ENCODE peak calls at places on chromosomes 16 and 17, in seven cellular contexts. One of them, this sample, is unnamed. For H3K4me1, the result is how much of the 10 kb centered on the place peaks cover.

GRCh38 chr17:28476076-28476475 is 2.6 kb downstream of the SLC13A2 start:
- DNase-seq in IMR-90: no peak
- DNase-seq in right lobe of liver: no peak
- DNase-seq in heart left ventricle: no peak
- DNase-seq in body of pancreas: no peak
- DNase-seq in prostate gland: no peak
- DNase-seq in tibial nerve: no peak
- DNase-seq in this sample: no peak

GRCh38 chr16:9901-10665 is 43.3 kb downstream of the POLR3K start:
- DNase-seq in heart left ventricle: peak
- DNase-seq in right lobe of liver: peak
- DNase-seq in body of pancreas: peak
- DNase-seq in IMR-90: no peak
- DNase-seq in prostate gland: no peak
- DNase-seq in tibial nerve: no peak
- DNase-seq in this sample: no peak

GRCh38 chr16:23072084-23072599 is 77.1 kb downstream of the USP31 start:
- DNase-seq in body of pancreas: no peak
- DNase-seq in prostate gland: peak
- DNase-seq in right lobe of liver: peak
- DNase-seq in heart left ventricle: peak
- DNase-seq in tibial nerve: peak
- DNase-seq in IMR-90: peak
- DNase-seq in this sample: no peak

GRCh38 chr17:83055911-83056582 is 23.4 kb upstream of the METRNL start:
- DNase-seq in prostate gland: no peak
- DNase-seq in right lobe of liver: peak
- DNase-seq in IMR-90: peak
- DNase-seq in body of pancreas: no peak
- DNase-seq in tibial nerve: peak
- DNase-seq in heart left ventricle: peak
- DNase-seq in this sample: peak

GRCh38 chr17:45372325-45372869 is 55.6 kb upstream of the MAP3K14 start:
- DNase-seq in right lobe of liver: no peak
- DNase-seq in IMR-90: peak
- DNase-seq in body of pancreas: no peak
- DNase-seq in heart left ventricle: no peak
- DNase-seq in tibial nerve: no peak
- DNase-seq in prostate gland: no peak
- DNase-seq in this sample: no peak

GRCh38 chr17:80786470-80786869 is 205.2 kb upstream of the CHMP6 start:
- DNase-seq in tibial nerve: no peak
- DNase-seq in prostate gland: no peak
- DNase-seq in body of pancreas: no peak
- DNase-seq in heart left ventricle: no peak
- DNase-seq in right lobe of liver: no peak
- DNase-seq in IMR-90: no peak
- DNase-seq in this sample: no peak

GRCh38 chr17:20216154-20216815 is 207.1 kb downstream of the SPECC1 start:
- DNase-seq in prostate gland: no peak
- DNase-seq in tibial nerve: no peak
- DNase-seq in heart left ventricle: no peak
- DNase-seq in IMR-90: no peak
- DNase-seq in right lobe of liver: no peak
- DNase-seq in body of pancreas: no peak
- DNase-seq in this sample: no peak

GRCh38 chr16:49619811-49620157 is 236.1 kb downstream of the ZNF423 start:
- DNase-seq in prostate gland: no peak
- DNase-seq in tibial nerve: no peak
- DNase-seq in IMR-90: no peak
- DNase-seq in right lobe of liver: no peak
- DNase-seq in body of pancreas: no peak
- DNase-seq in heart left ventricle: no peak
- DNase-seq in this sample: peak

GRCh38 chr17:38912221-38912813 is 13.1 kb upstream of the LASP1NB start:
- DNase-seq in IMR-90: no peak
- DNase-seq in right lobe of liver: peak
- DNase-seq in heart left ventricle: no peak
- DNase-seq in body of pancreas: peak
- DNase-seq in prostate gland: no peak
- DNase-seq in tibial nerve: no peak
- DNase-seq in this sample: peak

GRCh38 chr16:79532785-79533184 is 67.8 kb downstream of the MAF start:
- DNase-seq in body of pancreas: no peak
- DNase-seq in heart left ventricle: no peak
- DNase-seq in IMR-90: no peak
- DNase-seq in right lobe of liver: no peak
- DNase-seq in tibial nerve: no peak
- DNase-seq in prostate gland: no peak
- DNase-seq in this sample: no peak

DNA sequence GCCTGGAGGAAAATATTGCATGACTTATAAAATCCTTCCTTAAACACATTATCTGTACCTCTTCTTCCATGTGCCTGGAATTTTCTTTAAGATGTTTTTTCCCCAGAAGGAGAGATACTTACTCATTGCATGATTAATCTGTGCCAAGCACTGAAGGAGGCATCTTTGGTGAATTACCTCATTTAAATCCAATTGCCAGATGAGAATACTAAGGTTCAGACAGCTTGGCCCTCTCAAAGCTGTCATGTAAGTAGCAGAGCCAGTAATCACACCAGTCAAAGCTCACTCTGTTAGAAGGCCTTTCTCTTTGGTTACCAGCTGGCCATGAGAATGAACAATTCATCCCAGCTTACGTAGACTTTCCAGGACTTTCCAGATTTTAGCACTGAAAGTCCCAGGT is 119.7 kb downstream of the COPRS start:
- DNase-seq in body of pancreas: no peak
- DNase-seq in heart left ventricle: no peak
- DNase-seq in tibial nerve: no peak
- DNase-seq in IMR-90: peak
- DNase-seq in right lobe of liver: no peak
- DNase-seq in prostate gland: no peak
- DNase-seq in this sample: no peak
- H3K4me1 ChIP-seq in body of pancreas: under half
- H3K4me1 ChIP-seq in heart left ventricle: under half
- H3K4me1 ChIP-seq in tibial nerve: under half
- H3K4me1 ChIP-seq in IMR-90: under half
- H3K4me1 ChIP-seq in right lobe of liver: under half
- H3K4me1 ChIP-seq in prostate gland: under half
- H3K4me1 ChIP-seq in this sample: under half

GRCh38 chr16:7513429-7513828 is 180.8 kb downstream of the RBFOX1 start:
- DNase-seq in tibial nerve: no peak
- DNase-seq in heart left ventricle: no peak
- DNase-seq in right lobe of liver: no peak
- DNase-seq in IMR-90: no peak
- DNase-seq in body of pancreas: no peak
- DNase-seq in prostate gland: no peak
- DNase-seq in this sample: no peak
- TF ChIP-seq CTCF in tibial nerve: no peak
- TF ChIP-seq CTCF in heart left ventricle: no peak
- TF ChIP-seq CTCF in right lobe of liver: peak
- TF ChIP-seq CTCF in IMR-90: no peak
- TF ChIP-seq CTCF in body of pancreas: no peak
- TF ChIP-seq CTCF in prostate gland: no peak
- TF ChIP-seq CTCF in this sample: no peak

DNA sequence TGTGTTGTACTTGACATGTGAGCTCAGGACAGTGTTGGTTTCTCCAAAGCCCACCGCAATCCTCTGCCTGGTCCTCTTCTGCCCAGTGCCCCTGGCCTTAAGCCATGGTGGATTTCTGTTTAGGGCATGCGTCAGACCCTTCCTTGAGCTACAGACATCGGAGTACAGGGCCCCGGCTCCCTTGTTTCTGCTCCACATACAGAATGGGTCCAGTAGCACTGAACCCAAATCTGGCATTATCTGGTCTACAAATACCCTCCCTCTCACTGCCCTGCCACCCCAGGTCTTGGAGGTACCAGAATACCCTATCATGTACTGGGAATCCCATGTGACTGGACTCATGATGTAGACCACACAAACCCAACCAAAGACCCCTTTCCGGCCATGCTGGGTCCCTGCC is 27.4 kb upstream of the ZNHIT3 start:
- DNase-seq in right lobe of liver: no peak
- DNase-seq in prostate gland: no peak
- DNase-seq in tibial nerve: no peak
- DNase-seq in body of pancreas: no peak
- DNase-seq in heart left ventricle: no peak
- DNase-seq in IMR-90: no peak
- DNase-seq in this sample: no peak
- TF ChIP-seq POLR2A in right lobe of liver: no peak
- TF ChIP-seq POLR2A in prostate gland: no peak
- TF ChIP-seq POLR2A in tibial nerve: no peak
- TF ChIP-seq POLR2A in body of pancreas: no peak
- TF ChIP-seq POLR2A in heart left ventricle: no peak
- TF ChIP-seq POLR2A in IMR-90: no peak
- TF ChIP-seq POLR2A in this sample: no peak

GRCh38 chr17:848402-848801 is 66.2 kb downstream of the MRM3 start:
- DNase-seq in heart left ventricle: no peak
- DNase-seq in right lobe of liver: no peak
- DNase-seq in prostate gland: no peak
- DNase-seq in tibial nerve: no peak
- DNase-seq in body of pancreas: no peak
- DNase-seq in IMR-90: no peak
- DNase-seq in this sample: no peak
- H3K4me1 ChIP-seq in heart left ventricle: half or more
- H3K4me1 ChIP-seq in right lobe of liver: under half
- H3K4me1 ChIP-seq in prostate gland: under half
- H3K4me1 ChIP-seq in tibial nerve: under half
- H3K4me1 ChIP-seq in body of pancreas: under half
- H3K4me1 ChIP-seq in IMR-90: under half
- H3K4me1 ChIP-seq in this sample: under half

DNA sequence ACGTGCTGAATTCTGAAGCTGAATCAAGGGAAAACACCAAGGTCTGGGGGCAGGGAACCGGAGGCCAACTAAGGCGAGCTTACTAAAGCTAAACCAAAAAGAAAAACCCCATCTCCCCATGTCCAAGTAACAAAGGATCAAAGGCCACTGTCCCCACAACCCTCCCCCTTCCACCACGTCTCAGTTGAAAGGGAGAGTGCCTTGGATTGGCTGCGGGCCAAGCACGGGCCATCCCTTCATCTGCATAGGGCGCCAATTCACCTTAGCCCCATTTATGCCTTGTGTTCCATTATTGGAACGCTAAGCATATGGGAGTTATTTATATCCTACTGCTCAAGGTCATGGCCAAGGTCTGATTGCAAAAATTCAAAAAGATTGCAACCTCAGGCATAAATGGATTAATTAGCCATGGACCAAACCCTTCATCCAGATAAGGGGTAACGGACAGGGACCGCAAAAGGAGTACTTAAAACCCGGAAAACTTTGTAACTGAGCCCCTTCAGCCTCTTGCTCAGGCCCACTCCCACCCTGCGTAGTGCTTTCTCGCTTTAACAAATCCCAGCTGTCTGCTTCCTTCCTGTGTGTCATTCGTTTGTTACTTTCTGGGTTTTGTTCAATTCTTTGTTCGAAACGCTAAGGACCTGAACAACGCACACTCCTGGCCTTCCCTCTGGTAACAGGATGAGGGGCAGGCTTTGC is 753 bp upstream of the ATP6V0D1 start:
- DNase-seq in IMR-90: peak
- DNase-seq in heart left ventricle: peak
- DNase-seq in tibial nerve: peak
- DNase-seq in body of pancreas: peak
- DNase-seq in prostate gland: no peak
- DNase-seq in right lobe of liver: peak
- DNase-seq in this sample: peak
- TF ChIP-seq CTCF in IMR-90: no peak
- TF ChIP-seq CTCF in heart left ventricle: no peak
- TF ChIP-seq CTCF in tibial nerve: no peak
- TF ChIP-seq CTCF in body of pancreas: no peak
- TF ChIP-seq CTCF in prostate gland: no peak
- TF ChIP-seq CTCF in right lobe of liver: no peak
- TF ChIP-seq CTCF in this sample: no peak

This sample was measured in spleen.